ENCODE peak calls at places on chromosome 15, in nine cellular contexts. V is ovary, R is GM23248, X is heart left ventricle, O is aorta, J is psoas muscle, S is adrenal gland, K is small intestine, P is Panc1. T is an unnamed sample.

GRCh38 chr15:99443768-99444446 is 121.9 kb upstream of the MEF2A start:
- DNase-seq in K (no peak), P (no peak), R (no peak), X (no peak), O (peak; percentile 45), J (no peak), V (no peak), S (no peak), T (no peak)

GRCh38 chr15:49460411-49460941 is 37.4 kb downstream of the FGF7 start:
- DNase-seq in S (no peak), X (no peak), J (no peak), O (no peak), K (no peak), P (no peak), R (peak; percentile 53), V (no peak), T (no peak)

GRCh38 chr15:72306211-72306785 is 13.7 kb downstream of the CELF6 start:
- DNase-seq in R (peak; percentile 48), O (peak; percentile 49), X (no peak), S (no peak), K (no peak), P (no peak), V (no peak), J (no peak), T (no peak)

GRCh38 chr15:65612616-65612946 is 1.6 kb upstream of the INTS14 start:
- DNase-seq in P (no peak), S (no peak), J (no peak), V (no peak), O (no peak), K (no peak), X (no peak), R (peak; percentile 61), T (no peak)

GRCh38 chr15:91516866-91517265 is 336.6 kb upstream of the SLCO3A1 start:
- DNase-seq in V (no peak), R (no peak), X (no peak), S (no peak), K (no peak), J (no peak), O (no peak), P (no peak), T (no peak)

GRCh38 chr15:96230557-96231181 is 99.8 kb upstream of the NR2F2 start:
- DNase-seq in X (no peak), K (no peak), R (peak; percentile 46), P (peak; percentile 90), S (no peak), J (no peak), V (no peak), O (no peak), T (no peak)

GRCh38 chr15:89429986-89430385 is 66.4 kb downstream of the RHCG start:
- DNase-seq in V (no peak), K (no peak), P (no peak), X (no peak), S (no peak), O (no peak), R (no peak), J (no peak), T (no peak)

GRCh38 chr15:90654233-90655124 is 62.7 kb upstream of the BLM start:
- DNase-seq in K (no peak), X (no peak), V (no peak), R (no peak), P (no peak), O (peak; percentile 66), S (no peak), J (no peak), T (no peak)

GRCh38 chr15:57235865-57236264 is 140.4 kb upstream of the CGNL1 start:
- DNase-seq in R (peak; percentile 59), S (no peak), J (no peak), V (no peak), O (no peak), P (no peak), K (no peak), X (no peak), T (no peak)

GRCh38 chr15:29842290-29842689 is 20.0 kb upstream of the TJP1 start:
- DNase-seq in O (no peak), V (no peak), R (no peak), J (no peak), P (no peak), K (no peak), S (no peak), X (no peak), T (no peak)

GRCh38 chr15:81302605-81303204 is 21.2 kb downstream of the STARD5 start:
- DNase-seq in R (no peak), V (no peak), K (no peak), O (no peak), S (no peak), J (no peak), X (no peak), P (no peak), T (no peak)

GRCh38 chr15:31391687-31392671 is 65.3 kb downstream of the KLF13 start:
- DNase-seq in O (peak; percentile 94), J (peak; percentile 94), S (peak; percentile 87), R (peak; percentile 84), V (peak; percentile 91), P (peak; percentile 4), K (peak; percentile 88), X (peak; percentile 81), T (peak; percentile 36)

GRCh38 chr15:56824174-56824573 is 90.9 kb upstream of the ZNF280D start:
- DNase-seq in O (no peak), V (no peak), P (no peak), K (no peak), S (no peak), J (no peak), R (no peak), X (no peak), T (no peak)

GRCh38 chr15:39578851-39579486 is 1.9 kb upstream of the THBS1 start:
- DNase-seq in P (no peak), R (peak; percentile 42), V (no peak), O (no peak), X (no peak), S (peak; percentile 7), K (no peak), J (no peak), T (no peak)

GRCh38 chr15:61828860-61829513 is 231.3 kb downstream of the VPS13C start:
- DNase-seq in R (no peak), K (no peak), V (no peak), P (no peak), J (peak; percentile 64), O (no peak), X (no peak), S (no peak), T (no peak)

GRCh38 chr15:40939909-40940801 is 11.0 kb downstream of the DLL4 start:
- DNase-seq in S (no peak), R (no peak), X (no peak), P (no peak), K (no peak), O (no peak), J (peak; percentile 66), V (no peak), T (no peak)

GRCh38 chr15:40942865-40943264 is 10.4 kb upstream of the CHAC1 start:
- DNase-seq in X (no peak), O (no peak), P (no peak), K (no peak), J (peak; percentile 52), R (no peak), S (no peak), V (no peak), T (no peak)

GRCh38 chr15:40942337-40942854 is 10.9 kb upstream of the CHAC1 start:
- DNase-seq in O (no peak), X (no peak), V (no peak), J (no peak), P (no peak), S (no peak), K (no peak), R (peak; percentile 39), T (no peak)

GRCh38 chr15:40941528-40942336 is 11.5 kb upstream of the CHAC1 start:
- DNase-seq in R (peak; percentile 90), V (peak; percentile 87), K (peak; percentile 75), P (no peak), J (peak; percentile 88), O (peak; percentile 86), X (peak; percentile 88), S (peak; percentile 92), T (no peak)

GRCh38 chr15:40941078-40941527 is 12.0 kb downstream of the DLL4 start:
- DNase-seq in P (no peak), X (no peak), O (no peak), V (no peak), S (peak; percentile 41), J (no peak), K (no peak), R (no peak), T (no peak)
- H3K4me1 ChIP-seq in P (peaks cover 19% of the 10 kb centered on the region), X (peaks cover 38% of the 10 kb centered on the region), O (no peaks in the 10 kb centered on the region), V (peaks cover 6% of the 10 kb centered on the region), S (peaks cover 15% of the 10 kb centered on the region), J (peaks cover 35% of the 10 kb centered on the region), K (no peaks in the 10 kb centered on the region), R (peaks cover 8% of the 10 kb centered on the region), T (peaks cover 52% of the 10 kb centered on the region)

DNA sequence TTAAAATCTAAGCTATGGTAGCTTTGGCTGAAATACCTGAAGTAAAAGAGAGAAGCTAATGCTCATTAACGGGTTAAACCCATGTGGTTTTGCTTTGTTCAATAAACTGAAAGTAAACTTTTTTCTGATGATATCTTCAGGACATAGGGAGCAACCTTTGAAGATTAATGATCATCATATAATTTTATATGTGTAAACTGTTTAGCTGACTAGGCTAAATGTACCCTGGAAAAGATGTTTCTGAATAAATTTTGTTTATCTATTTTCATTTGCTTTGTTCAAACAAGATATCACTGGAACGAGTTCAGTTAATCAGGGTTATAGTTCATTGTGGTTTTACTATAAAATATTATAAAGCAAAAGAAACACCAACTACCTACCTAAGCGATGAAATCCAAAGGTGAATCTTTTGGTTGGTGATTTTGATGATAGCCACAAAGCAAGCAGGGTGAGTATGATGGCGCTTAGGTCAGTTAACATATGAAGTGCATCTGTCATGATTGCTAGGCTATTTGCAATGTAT is 11.7 kb downstream of the SLC30A4 start:
- DNase-seq in O (no peak), V (no peak), S (no peak), X (no peak), P (no peak), J (no peak), K (no peak), R (no peak), T (no peak)
- H3K27ac ChIP-seq in O (no peak overlapping the region), V (no peak overlapping the region), S (no peak overlapping the region), X (no peak overlapping the region), P (no peak overlapping the region), J (no peak overlapping the region), K (no peak overlapping the region), R (no peak overlapping the region), T (no peak overlapping the region)

DNA sequence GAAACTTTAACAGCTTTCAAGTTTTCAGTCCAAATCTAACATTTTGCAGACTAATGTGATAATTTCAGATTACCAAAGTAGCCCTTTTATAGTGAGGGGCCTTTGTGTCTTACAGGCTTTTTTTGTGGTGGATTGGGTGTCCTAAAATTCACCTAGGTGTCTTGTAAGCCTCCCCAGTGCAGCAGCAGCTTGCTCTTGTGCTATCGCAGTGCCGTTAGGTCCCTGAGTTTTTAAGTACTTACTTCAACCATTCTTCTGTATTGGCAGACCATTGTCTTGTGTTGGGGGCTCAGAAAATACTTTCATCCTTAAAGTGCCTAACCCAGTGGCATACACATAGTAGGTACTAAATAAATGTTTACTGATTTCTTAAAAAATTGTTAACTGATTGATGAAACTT is 2.1 kb downstream of the PDE8A start:
- DNase-seq in K (no peak), R (peak; percentile 14), X (no peak), S (no peak), O (no peak), V (no peak), P (no peak), J (no peak), T (no peak)
- H3K4me1 ChIP-seq in K (peaks cover 22% of the 10 kb centered on the region), R (peaks cover 10% of the 10 kb centered on the region), X (peaks cover 25% of the 10 kb centered on the region), S (peaks cover 73% of the 10 kb centered on the region), O (no peaks in the 10 kb centered on the region), V (peaks cover 7% of the 10 kb centered on the region), P (peaks cover 30% of the 10 kb centered on the region), J (peaks cover 48% of the 10 kb centered on the region), T (peaks cover 12% of the 10 kb centered on the region)

GRCh38 chr15:85405467-85405866 is 25.1 kb downstream of the AKAP13 start:
- DNase-seq in X (no peak), V (no peak), J (no peak), S (no peak), P (no peak), K (no peak), R (no peak), O (no peak), T (no peak)
- H3K27ac ChIP-seq in X (no peak overlapping the region), V (no peak overlapping the region), J (no peak overlapping the region), S (no peak overlapping the region), P (peak overlapping the region; percentile 80), K (no peak overlapping the region), R (peak overlapping the region; percentile 40), O (peak overlapping the region; percentile 67), T (peak overlapping the region; percentile 61)